ENCODE peak calls at places on chromosomes 5 and 9, in four cellular contexts. K is head of caudate nucleus, B is pancreas, V is aorta. Q is an unnamed sample.

GRCh38 chr5:172418847-172419810 is 35.2 kb downstream of the SH3PXD2B start:
- DNase-seq in K (no peak), B (no peak), V (no peak), Q (no peak)

GRCh38 chr5:41334758-41335157 is 121.4 kb upstream of the C6 start:
- DNase-seq in K (peak), B (no peak), V (no peak), Q (no peak)

GRCh38 chr5:82151622-82152021 is 126.5 kb downstream of the RPS23 start:
- DNase-seq in K (no peak), B (no peak), V (no peak), Q (no peak)

GRCh38 chr9:89386797-89387196 is 68.5 kb downstream of the SECISBP2 start:
- DNase-seq in K (no peak), B (peak), V (no peak), Q (peak)

GRCh38 chr9:90825586-90825985 is 24.0 kb downstream of the SYK start:
- DNase-seq in K (no peak), B (no peak), V (no peak), Q (no peak)

GRCh38 chr5:175921066-175921730 is 46.9 kb downstream of the THOC3 start:
- DNase-seq in K (no peak), B (no peak), V (no peak), Q (no peak)

GRCh38 chr9:105694848-105695581 is 674 bp downstream of the TMEM38B start:
- DNase-seq in K (peak), B (peak), V (peak), Q (peak)

GRCh38 chr9:121781701-121782464 is 130.4 kb downstream of the DAB2IP start:
- DNase-seq in K (no peak), B (no peak), V (no peak), Q (peak)

GRCh38 chr5:148682283-148683026 is 28.1 kb upstream of the HTR4 start:
- DNase-seq in K (no peak), B (no peak), V (no peak), Q (no peak)

GRCh38 chr5:122921826-122922225 is 76.4 kb downstream of the SNX24 start:
- DNase-seq in K (no peak), B (no peak), V (no peak), Q (no peak)

GRCh38 chr5:72842816-72843215 is 26.4 kb downstream of the TNPO1 start:
- DNase-seq in K (no peak), B (no peak), V (no peak), Q (no peak)

GRCh38 chr5:133245191-133246052 is 193.6 kb downstream of the HSPA4 start:
- DNase-seq in K (peak), B (no peak), V (no peak), Q (no peak)

GRCh38 chr9:106339882-106340281 is 523.1 kb upstream of the ZNF462 start:
- DNase-seq in K (no peak), B (no peak), V (no peak), Q (no peak)

GRCh38 chr5:10836991-10837390 is 76.0 kb upstream of the DAP start:
- DNase-seq in K (no peak), B (no peak), V (no peak), Q (no peak)

GRCh38 chr9:4228142-4228541 is 71.7 kb downstream of the GLIS3 start:
- DNase-seq in K (no peak), B (no peak), V (no peak), Q (no peak)

GRCh38 chr5:17221843-17222614 is 4.6 kb downstream of the BASP1 start:
- DNase-seq in K (no peak), B (no peak), V (no peak), Q (no peak)

GRCh38 chr9:126470251-126470993 is 143.3 kb upstream of the LMX1B start:
- DNase-seq in K (no peak), B (no peak), V (no peak), Q (no peak)

GRCh38 chr9:69898714-69899209 is 78.1 kb downstream of the CFAP95 start:
- DNase-seq in K (no peak), B (no peak), V (no peak), Q (no peak)

GRCh38 chr5:168070761-168071160 is 220.7 kb upstream of the WWC1 start:
- DNase-seq in K (no peak), B (no peak), V (no peak), Q (no peak)

GRCh38 chr5:107248065-107248695 is 422.6 kb downstream of the EFNA5 start:
- DNase-seq in K (peak), B (peak), V (no peak), Q (peak)

GRCh38 chr5:54514269-54514668 is 3.3 kb upstream of the SNX18 start:
- DNase-seq in K (no peak), B (no peak), V (no peak), Q (no peak)

GRCh38 chr9:131677445-131678180 is 62.3 kb downstream of the RAPGEF1 start:
- DNase-seq in K (no peak), B (no peak), V (no peak), Q (no peak)

Q was measured in right lobe of liver.